ENCODE peak calls at places on chromosomes 6 and 20, in seven cellular contexts. S, X, L, O, U, Z and F are unnamed samples.

GRCh38 chr20:46192376-46192944 is 74.3 kb downstream of the CD40 start:
- DNase-seq in Z (no peak), X (no peak), S (no peak), O (no peak), U (no peak), L (no peak), F (no peak)

GRCh38 chr6:40587240-40588069 is at the start of gene LRFN2:
- DNase-seq in U (peak; percentile 83), L (peak; percentile 48), O (peak; percentile 24), X (peak; percentile 72), S (peak; percentile 67), Z (peak; percentile 71), F (peak; percentile 68)

GRCh38 chr6:89727501-89727900 is 89.0 kb upstream of the LYRM2 start:
- DNase-seq in L (no peak), U (no peak), O (no peak), Z (no peak), X (no peak), S (no peak), F (no peak)

GRCh38 chr6:72865467-72865866 is 243.6 kb downstream of the KCNQ5 start:
- DNase-seq in O (peak; percentile 33), U (no peak), X (no peak), L (peak; percentile 10), S (peak; percentile 84), Z (no peak), F (no peak)

GRCh38 chr6:79538481-79538971 is 1.3 kb upstream of the LCA5 start:
- DNase-seq in X (no peak), Z (no peak), S (peak; percentile 5), U (peak; percentile 23), O (no peak), L (peak; percentile 27), F (no peak)

GRCh38 chr6:473759-474453 is 82.4 kb downstream of the IRF4 start:
- DNase-seq in L (no peak), X (no peak), O (no peak), Z (no peak), U (no peak), S (no peak), F (no peak)

GRCh38 chr20:48056218-48056617 is 270.9 kb upstream of the SULF2 start:
- DNase-seq in S (peak; percentile 85), X (no peak), Z (no peak), O (no peak), U (no peak), L (no peak), F (no peak)

GRCh38 chr6:170294813-170295518 is 4.1 kb upstream of the DLL1 start:
- DNase-seq in Z (no peak), U (no peak), L (no peak), O (no peak), X (no peak), S (no peak), F (no peak)

GRCh38 chr6:159193923-159194322 is 24.7 kb downstream of the FNDC1 start:
- DNase-seq in Z (no peak), X (no peak), U (no peak), O (no peak), L (peak; percentile 55), S (peak; percentile 68), F (no peak)

GRCh38 chr20:58523072-58523681 is 8.0 kb upstream of the APCDD1L start:
- DNase-seq in X (no peak), U (no peak), L (peak; percentile 79), S (no peak), O (no peak), Z (no peak), F (no peak)

GRCh38 chr6:100913400-100914276 is 32.5 kb upstream of the ASCC3 start:
- DNase-seq in S (no peak), U (no peak), O (no peak), Z (no peak), X (no peak), L (no peak), F (peak; percentile 12)

GRCh38 chr6:90072501-90072900 is 178.2 kb downstream of the GJA10 start:
- DNase-seq in L (no peak), X (no peak), S (no peak), O (no peak), U (no peak), Z (no peak), F (no peak)

GRCh38 chr6:112690497-112691202 is 343.5 kb downstream of the RFPL4B start:
- DNase-seq in S (peak; percentile 87), U (peak; percentile 70), X (no peak), Z (no peak), L (peak; percentile 61), O (peak; percentile 74), F (peak; percentile 63)

GRCh38 chr6:11943060-11943459 is 69.1 kb upstream of the HIVEP1 start:
- DNase-seq in O (no peak), X (no peak), Z (no peak), U (no peak), L (no peak), S (no peak), F (no peak)

GRCh38 chr6:106084973-106085686 is 1.0 kb upstream of the PRDM1 start:
- DNase-seq in Z (no peak), L (no peak), O (no peak), X (no peak), S (peak; percentile 74), U (peak; percentile 52), F (no peak)

GRCh38 chr20:40941023-40941655 is 87.5 kb upstream of the TOP1 start:
- DNase-seq in S (no peak), Z (no peak), L (no peak), U (no peak), X (no peak), O (no peak), F (no peak)

GRCh38 chr20:49890651-49891361 is 24.5 kb downstream of the SPATA2 start:
- DNase-seq in L (no peak), S (no peak), X (no peak), O (no peak), U (no peak), Z (no peak), F (no peak)

GRCh38 chr6:169689247-169689646 is 12.6 kb downstream of the WDR27 start:
- DNase-seq in Z (no peak), L (peak; percentile 23), O (peak; percentile 70), S (peak; percentile 46), X (no peak), U (no peak), F (no peak)

GRCh38 chr6:149766156-149766768 is 16.7 kb downstream of the PCMT1 start:
- DNase-seq in L (peak; percentile 81), S (peak; percentile 70), X (no peak), U (no peak), Z (no peak), O (no peak), F (no peak)

GRCh38 chr6:31615748-31616147 is 714 bp downstream of the AIF1 start:
- DNase-seq in U (no peak), L (no peak), Z (peak; percentile 13), O (no peak), X (no peak), S (no peak), F (no peak)

GRCh38 chr6:100001915-100002388 is 7.9 kb upstream of the MCHR2 start:
- DNase-seq in U (peak; percentile 75), X (peak; percentile 16), Z (no peak), S (peak; percentile 73), L (peak; percentile 68), O (peak; percentile 36), F (peak; percentile 53)